ENCODE peak calls at places on chromosomes 5 and 9, in nine cellular contexts. C, J, R, W, X, S, P, M and N are unnamed samples.

GRCh38 chr5:117245130-117245529 is 670.5 kb upstream of the SEMA6A start:
- DNase-seq in C (no peak), J (no peak), R (no peak), W (no peak), X (no peak), S (no peak), P (no peak), M (no peak), N (no peak)

GRCh38 chr9:108783318-108784127 is 72.3 kb downstream of the ACTL7B start:
- DNase-seq in C (no peak), J (no peak), R (no peak), W (no peak), X (no peak), S (no peak), P (no peak), M (no peak), N (no peak)

GRCh38 chr5:130168211-130168610 is 263.9 kb downstream of the CHSY3 start:
- DNase-seq in C (no peak), J (no peak), R (no peak), W (no peak), X (peak), S (no peak), P (no peak), M (peak), N (no peak)

GRCh38 chr9:129778469-129778868 is 24.5 kb upstream of the TOR1B start:
- DNase-seq in C (no peak), J (no peak), R (no peak), W (no peak), X (no peak), S (no peak), P (no peak), M (no peak), N (no peak)

GRCh38 chr5:74514888-74515551 is 125.5 kb downstream of the ENC1 start:
- DNase-seq in C (no peak), J (no peak), R (no peak), W (no peak), X (no peak), S (no peak), P (no peak), M (no peak), N (no peak)

GRCh38 chr5:142327111-142327842 is 2.5 kb upstream of the SPRY4 start:
- DNase-seq in C (no peak), J (no peak), R (no peak), W (no peak), X (peak), S (no peak), P (no peak), M (peak), N (no peak)

GRCh38 chr5:179220716-179221115 is 124.5 kb downstream of the ADAMTS2 start:
- DNase-seq in C (no peak), J (no peak), R (no peak), W (no peak), X (no peak), S (peak), P (no peak), M (no peak), N (no peak)

GRCh38 chr5:131640043-131640856 is 5.2 kb upstream of the RAPGEF6 start:
- DNase-seq in C (no peak), J (no peak), R (no peak), W (no peak), X (peak), S (no peak), P (no peak), M (no peak), N (no peak)

GRCh38 chr9:37266630-37267029 is 146.3 kb downstream of the ZCCHC7 start:
- DNase-seq in C (no peak), J (no peak), R (no peak), W (no peak), X (no peak), S (no peak), P (no peak), M (no peak), N (no peak)

GRCh38 chr5:38547257-38547656 is 9.2 kb downstream of the LIFR start:
- DNase-seq in C (no peak), J (no peak), R (no peak), W (no peak), X (peak), S (no peak), P (no peak), M (no peak), N (no peak)

GRCh38 chr5:131589510-131590348 is 45.3 kb downstream of the RAPGEF6 start:
- DNase-seq in C (peak), J (no peak), R (peak), W (peak), X (peak), S (no peak), P (no peak), M (peak), N (peak)

GRCh38 chr9:92609142-92609500 is 60.8 kb downstream of the IPPK start:
- DNase-seq in C (peak), J (no peak), R (no peak), W (no peak), X (peak), S (no peak), P (no peak), M (no peak), N (no peak)

GRCh38 chr9:116697887-116698286 is 10.8 kb downstream of the TRIM32 start:
- DNase-seq in C (no peak), J (no peak), R (no peak), W (no peak), X (no peak), S (peak), P (no peak), M (no peak), N (no peak)

GRCh38 chr5:171596391-171596878 is 177.0 kb downstream of the FGF18 start:
- DNase-seq in C (no peak), J (no peak), R (no peak), W (no peak), X (peak), S (peak), P (peak), M (no peak), N (no peak)

GRCh38 chr5:16889972-16890519 is 46.0 kb downstream of the MYO10 start:
- DNase-seq in C (peak), J (no peak), R (no peak), W (no peak), X (peak), S (no peak), P (no peak), M (peak), N (no peak)

GRCh38 chr5:164002653-164003052 is 497.2 kb downstream of the MAT2B start:
- DNase-seq in C (no peak), J (no peak), R (no peak), W (no peak), X (no peak), S (no peak), P (no peak), M (no peak), N (peak)

GRCh38 chr9:124122813-124123462 is 111.4 kb downstream of the LHX2 start:
- DNase-seq in C (no peak), J (no peak), R (no peak), W (no peak), X (peak), S (no peak), P (no peak), M (no peak), N (no peak)

GRCh38 chr5:84430079-84430478 is 45.4 kb upstream of the EDIL3 start:
- DNase-seq in C (no peak), J (no peak), R (no peak), W (no peak), X (no peak), S (no peak), P (no peak), M (no peak), N (no peak)

GRCh38 chr9:133278161-133279131 is 3.4 kb upstream of the ABO start:
- DNase-seq in C (no peak), J (peak), R (no peak), W (no peak), X (no peak), S (no peak), P (no peak), M (no peak), N (no peak)
- H3K4me3 ChIP-seq in C (no peak), J (no peak), R (no peak), W (no peak), X (no peak), S (no peak), P (no peak), M (no peak), N (no peak)

DNA sequence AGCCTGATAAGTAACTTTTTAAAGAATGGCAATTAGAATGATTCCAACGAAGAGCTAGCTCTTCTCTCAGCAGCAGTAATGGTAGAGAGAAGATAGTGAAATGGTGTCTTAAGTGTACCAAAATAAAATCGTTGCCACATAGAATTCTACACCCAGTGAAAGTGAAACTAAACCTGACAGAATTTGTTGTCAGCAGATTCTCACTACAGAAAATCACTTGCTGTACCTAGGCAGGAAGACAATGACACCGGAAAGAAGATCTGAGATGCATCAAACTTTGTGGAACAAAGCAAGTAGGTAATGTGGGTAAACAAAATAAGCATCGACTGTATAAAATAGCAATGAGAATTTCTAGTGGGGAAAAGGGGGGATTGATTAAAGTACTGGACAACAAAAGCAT is 20.7 kb upstream of the EBF1 start:
- DNase-seq in C (no peak), J (no peak), R (no peak), W (peak), X (no peak), S (no peak), P (no peak), M (no peak), N (no peak)
- H3K4me3 ChIP-seq in C (no peak), J (no peak), R (peak), W (no peak), X (no peak), S (no peak), P (no peak), M (no peak), N (no peak)

GRCh38 chr9:70410368-70410767 is 4.1 kb downstream of the KLF9 start:
- DNase-seq in C (no peak), J (no peak), R (no peak), W (no peak), X (peak), S (no peak), P (peak), M (no peak), N (no peak)

GRCh38 chr9:70411141-70411929 is 3.1 kb downstream of the KLF9 start:
- DNase-seq in C (peak), J (peak), R (no peak), W (peak), X (peak), S (peak), P (peak), M (no peak), N (no peak)

GRCh38 chr9:70409800-70410199 is 4.7 kb downstream of the KLF9 start:
- DNase-seq in C (no peak), J (no peak), R (no peak), W (no peak), X (no peak), S (no peak), P (no peak), M (no peak), N (no peak)

GRCh38 chr9:70408393-70409040 is 5.9 kb downstream of the KLF9 start:
- DNase-seq in C (no peak), J (no peak), R (no peak), W (no peak), X (peak), S (no peak), P (no peak), M (no peak), N (no peak)

GRCh38 chr9:70409280-70409679 is 5.2 kb downstream of the KLF9 start:
- DNase-seq in C (no peak), J (no peak), R (no peak), W (no peak), X (peak), S (no peak), P (no peak), M (no peak), N (no peak)
- H3K4me3 ChIP-seq in C (no peak), J (peak), R (no peak), W (no peak), X (peak), S (peak), P (peak), M (no peak), N (peak)

DNA sequence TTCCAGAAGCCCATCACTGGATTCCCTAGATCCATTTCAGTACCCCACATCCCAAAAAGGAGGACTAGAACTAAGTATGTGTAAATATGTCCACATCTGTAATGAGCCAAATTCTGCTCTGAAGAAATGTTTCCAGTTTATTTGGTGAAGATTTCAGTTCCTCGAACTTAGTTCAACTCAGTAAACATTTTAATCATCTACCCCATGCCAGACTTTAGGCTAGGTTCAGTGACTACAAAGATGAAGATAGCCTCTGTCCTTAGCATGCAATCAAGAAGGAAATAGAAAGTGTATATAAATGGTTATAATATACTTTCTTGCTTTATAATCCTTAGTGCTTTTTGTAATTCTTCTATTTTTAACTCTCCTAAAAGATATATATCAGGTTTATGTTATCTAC is 21.5 kb downstream of the RUSC2 start:
- DNase-seq in C (no peak), J (no peak), R (no peak), W (no peak), X (no peak), S (no peak), P (no peak), M (no peak), N (no peak)
- H3K4me3 ChIP-seq in C (no peak), J (no peak), R (peak), W (no peak), X (no peak), S (no peak), P (peak), M (no peak), N (no peak)

DNA sequence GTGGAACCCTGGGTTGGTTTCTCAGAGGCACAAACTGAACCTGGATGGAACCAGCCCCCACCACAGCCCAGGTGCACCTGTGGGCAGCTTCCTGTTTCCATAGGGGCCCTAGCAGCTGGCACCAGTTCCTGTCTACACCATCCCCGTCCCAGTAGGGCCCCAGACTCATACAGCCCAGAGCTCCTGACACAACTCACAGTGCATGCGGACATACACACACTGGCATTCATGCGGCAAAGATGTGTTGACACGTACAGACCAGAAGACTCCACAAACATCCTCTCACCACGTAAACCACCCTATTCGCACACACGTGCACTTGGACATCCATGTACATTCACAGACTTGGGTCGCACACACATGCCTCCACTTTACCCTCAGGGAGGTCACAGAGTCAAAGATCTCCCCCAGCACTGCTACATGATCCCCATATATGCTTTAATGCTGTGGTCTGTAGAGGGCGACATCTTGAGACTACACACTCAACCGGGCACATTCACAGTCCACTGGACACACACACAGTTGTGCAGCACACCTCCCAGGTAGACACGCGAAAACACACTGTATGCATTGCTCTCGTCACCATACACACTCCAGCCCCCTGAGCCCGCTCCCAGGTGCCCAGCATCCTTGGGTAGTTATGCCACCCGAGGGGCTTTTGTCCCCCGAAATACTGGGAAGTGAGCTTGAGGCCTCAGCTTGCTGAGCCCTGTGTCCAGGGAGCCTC is 22.4 kb downstream of the CXXC5 start:
- DNase-seq in C (no peak), J (no peak), R (peak), W (no peak), X (no peak), S (no peak), P (no peak), M (no peak), N (no peak)
- H3K4me3 ChIP-seq in C (no peak), J (no peak), R (no peak), W (no peak), X (no peak), S (no peak), P (peak), M (no peak), N (no peak)

DNA sequence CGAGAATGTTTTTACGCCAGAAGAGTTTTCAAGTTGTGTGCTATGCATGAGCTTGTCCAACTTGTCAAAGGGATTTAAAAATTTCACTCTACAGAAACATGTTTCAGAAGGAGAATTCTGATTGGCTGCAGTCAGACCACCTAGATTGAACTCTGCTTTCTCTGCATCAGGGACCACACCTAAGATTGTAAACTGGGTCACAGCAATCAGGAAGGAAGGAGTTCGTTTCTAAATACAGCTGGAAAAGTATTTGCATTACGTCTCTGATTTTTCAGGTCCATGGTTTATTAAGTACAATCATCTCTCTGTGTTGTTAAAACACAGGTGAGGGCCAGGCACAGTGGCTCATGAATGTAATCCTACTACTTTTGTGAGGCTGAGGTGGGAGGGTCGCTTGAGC is 5.7 kb downstream of the GLRX start:
- DNase-seq in C (no peak), J (no peak), R (no peak), W (no peak), X (no peak), S (no peak), P (no peak), M (no peak), N (no peak)
- H3K4me3 ChIP-seq in C (no peak), J (no peak), R (no peak), W (no peak), X (no peak), S (no peak), P (no peak), M (no peak), N (no peak)

DNA sequence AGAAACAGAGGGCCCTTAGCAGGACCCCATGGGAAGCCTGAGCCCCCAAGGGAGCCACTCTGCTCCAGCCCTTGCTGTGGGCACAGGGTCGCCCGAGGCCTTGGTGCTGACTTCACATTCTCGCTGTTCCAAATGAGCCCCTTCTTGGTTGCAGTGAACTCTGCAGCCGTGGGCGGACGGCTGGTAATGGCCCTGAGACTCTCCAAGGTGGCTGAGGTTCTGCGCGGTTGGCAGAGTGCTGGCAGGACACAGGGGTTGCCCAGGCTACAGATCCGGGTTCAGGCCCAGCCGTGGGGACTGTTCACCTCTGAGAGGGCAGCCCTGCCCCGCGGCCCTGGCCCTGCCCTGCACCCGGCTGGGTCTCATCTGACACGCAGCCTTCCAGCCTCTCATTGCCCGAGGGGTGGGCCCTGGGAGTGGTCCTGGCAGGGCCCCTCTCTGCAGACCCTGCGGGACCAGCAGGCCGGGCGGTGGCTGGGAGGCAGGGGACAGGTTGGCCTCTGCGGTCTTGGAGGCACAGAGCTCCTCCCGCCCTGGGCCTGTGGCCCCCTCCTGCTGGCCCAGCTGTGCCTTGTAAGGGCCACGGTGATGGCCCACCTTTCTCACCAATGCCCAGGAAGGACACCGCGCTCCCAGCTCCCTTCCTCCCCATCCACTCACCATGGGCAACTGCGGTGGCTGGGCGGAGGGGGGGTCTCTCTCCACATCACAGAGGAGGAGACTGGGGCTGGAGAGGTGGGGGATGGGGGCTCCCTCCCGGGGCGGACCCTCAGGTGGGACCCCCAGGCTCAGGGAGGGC is 51.6 kb downstream of the AHRR start:
- DNase-seq in C (no peak), J (peak), R (no peak), W (no peak), X (peak), S (no peak), P (peak), M (no peak), N (no peak)
- H3K4me3 ChIP-seq in C (no peak), J (peak), R (peak), W (no peak), X (no peak), S (peak), P (peak), M (peak), N (no peak)